ENCODE peak calls at places on chromosomes 11 and 22, in six cellular contexts. F is stomach; A is WTC11; E is GM23248; O is NCI-H1105 treated with DMSO at 0.1 percent for 48 hours; N is effector CD4-positive, alpha-beta T cell. S is an unnamed sample.

GRCh38 chr22:32701021-32701420 is 100.5 kb upstream of the TIMP3 start:
- DNase-seq in A (no peak), E (peak; percentile 77), O (no peak), F (no peak), N (no peak), S (no peak)

GRCh38 chr11:31959711-31960110 is 131.2 kb upstream of the RCN1 start:
- DNase-seq in A (no peak), N (no peak), O (no peak), E (peak; percentile 64), F (no peak), S (no peak)

GRCh38 chr22:46748948-46749681 is 11.1 kb upstream of the CERK start:
- DNase-seq in A (no peak), O (no peak), N (peak; percentile 59), F (no peak), E (peak; percentile 73), S (no peak)

GRCh38 chr22:26021516-26021915 is 147.7 kb upstream of the SEZ6L start:
- DNase-seq in E (no peak), O (no peak), N (no peak), A (no peak), F (no peak), S (no peak)

GRCh38 chr11:97557399-97557798 is 1167.6 kb downstream of the JRKL start:
- DNase-seq in A (no peak), F (no peak), N (no peak), E (no peak), O (peak; percentile 17), S (no peak)

GRCh38 chr11:86781546-86781945 is 18.8 kb upstream of the PRSS23 start:
- DNase-seq in A (peak; percentile 45), E (no peak), N (no peak), F (no peak), O (no peak), S (no peak)

GRCh38 chr11:44017443-44018126 is 30.2 kb upstream of the ACCSL start:
- DNase-seq in F (peak; percentile 16), A (no peak), E (peak; percentile 42), O (peak; percentile 72), N (no peak), S (no peak)

GRCh38 chr11:37465221-37465620 is 867.2 kb upstream of the RAG2 start:
- DNase-seq in O (no peak), F (no peak), A (no peak), E (no peak), N (no peak), S (no peak)

GRCh38 chr11:45097721-45098493 is 48.5 kb upstream of the PRDM11 start:
- DNase-seq in F (no peak), A (peak; percentile 88), O (no peak), N (no peak), E (peak; percentile 62), S (no peak)

GRCh38 chr22:24355574-24355973 is 71.8 kb upstream of the ADORA2A start:
- DNase-seq in F (no peak), E (peak; percentile 25), O (no peak), A (no peak), N (no peak), S (no peak)

GRCh38 chr11:78438298-78438975 is 20.8 kb upstream of the GAB2 start:
- DNase-seq in O (no peak), N (no peak), A (no peak), E (no peak), F (no peak), S (no peak)

GRCh38 chr11:119336744-119337469 is 2.6 kb downstream of the RNF26 start:
- DNase-seq in E (no peak), A (no peak), N (no peak), F (no peak), O (no peak), S (no peak)

S was measured in NCI-H1930.